ENCODE peak calls at places on chromosomes 16 and 17, in eight cellular contexts. T is heart left ventricle, N is K562, B is suprapubic skin, K is psoas muscle, J is SJCRH30, I is SK-N-SH, C is left lung. U is an unnamed sample.

GRCh38 chr17:21302711-21303425 is 18.4 kb downstream of the MAP2K3 start:
- DNase-seq in N (no peak), T (peak; percentile 24), J (peak; percentile 19), K (peak; percentile 17), B (peak; percentile 65), I (peak; percentile 52), C (no peak), U (no peak)

GRCh38 chr17:57016764-57017116 is 38.8 kb downstream of the SCPEP1 start:
- DNase-seq in B (no peak), C (no peak), I (no peak), K (no peak), J (no peak), N (no peak), T (no peak), U (no peak)

GRCh38 chr17:44191389-44191788 is 4.6 kb downstream of the TMUB2 start:
- DNase-seq in T (peak; percentile 16), B (no peak), K (no peak), J (no peak), N (no peak), I (no peak), C (no peak), U (no peak)

GRCh38 chr17:79666111-79666510 is 55.3 kb upstream of the RBFOX3 start:
- DNase-seq in I (no peak), K (no peak), N (no peak), J (no peak), C (no peak), B (peak; percentile 43), T (no peak), U (no peak)

GRCh38 chr16:80997139-80997798 is 9.4 kb downstream of the CMC2 start:
- DNase-seq in N (no peak), C (no peak), I (no peak), B (no peak), T (no peak), K (no peak), J (no peak), U (no peak)

GRCh38 chr16:79257958-79258490 is 342.5 kb downstream of the MAF start:
- DNase-seq in C (no peak), N (no peak), I (no peak), J (no peak), B (no peak), T (no peak), K (no peak), U (no peak)

GRCh38 chr17:13865650-13866049 is 203.7 kb upstream of the COX10 start:
- DNase-seq in K (no peak), N (no peak), B (no peak), I (no peak), J (peak; percentile 42), T (no peak), C (no peak), U (no peak)

GRCh38 chr17:70608193-70608592 is 438.9 kb downstream of the KCNJ2 start:
- DNase-seq in I (no peak), K (no peak), C (no peak), B (no peak), N (no peak), T (no peak), J (no peak), U (no peak)

GRCh38 chr17:61735807-61736206 is 127.5 kb downstream of the BRIP1 start:
- DNase-seq in C (no peak), I (no peak), J (no peak), K (no peak), N (no peak), T (no peak), B (no peak), U (no peak)

GRCh38 chr16:50260206-50261159 is 5.9 kb upstream of the ADCY7 start:
- DNase-seq in C (no peak), B (no peak), J (no peak), T (peak; percentile 12), N (no peak), K (no peak), I (no peak), U (no peak)

GRCh38 chr17:80761421-80761871 is 216.8 kb downstream of the RPTOR start:
- DNase-seq in C (peak; percentile 23), T (no peak), K (no peak), J (peak; percentile 50), N (no peak), I (no peak), B (no peak), U (no peak)

GRCh38 chr16:54938351-54939346 is 8.0 kb downstream of the IRX5 start:
- DNase-seq in B (peak; percentile 73), I (no peak), C (no peak), N (no peak), T (no peak), K (no peak), J (no peak), U (no peak)

GRCh38 chr17:76915840-76916510 is 47.8 kb downstream of the MGAT5B start:
- DNase-seq in N (no peak), I (no peak), K (no peak), C (no peak), B (no peak), T (no peak), J (no peak), U (no peak)

GRCh38 chr17:71392715-71393567 is 727.9 kb upstream of the SOX9 start:
- DNase-seq in T (no peak), K (no peak), C (no peak), J (no peak), N (no peak), B (no peak), I (no peak), U (no peak)

GRCh38 chr17:64982139-64982802 is 63.0 kb upstream of the LRRC37A3 start:
- DNase-seq in N (no peak), K (no peak), T (no peak), C (no peak), J (no peak), B (no peak), I (no peak), U (no peak)
- H3K9me3 ChIP-seq in N (no peaks in the 10 kb centered on the region), K (no peaks in the 10 kb centered on the region), T (no peaks in the 10 kb centered on the region), C (no peaks in the 10 kb centered on the region), J (no peaks in the 10 kb centered on the region), B (no peaks in the 10 kb centered on the region), I (no peaks in the 10 kb centered on the region), U (no peaks in the 10 kb centered on the region)

DNA sequence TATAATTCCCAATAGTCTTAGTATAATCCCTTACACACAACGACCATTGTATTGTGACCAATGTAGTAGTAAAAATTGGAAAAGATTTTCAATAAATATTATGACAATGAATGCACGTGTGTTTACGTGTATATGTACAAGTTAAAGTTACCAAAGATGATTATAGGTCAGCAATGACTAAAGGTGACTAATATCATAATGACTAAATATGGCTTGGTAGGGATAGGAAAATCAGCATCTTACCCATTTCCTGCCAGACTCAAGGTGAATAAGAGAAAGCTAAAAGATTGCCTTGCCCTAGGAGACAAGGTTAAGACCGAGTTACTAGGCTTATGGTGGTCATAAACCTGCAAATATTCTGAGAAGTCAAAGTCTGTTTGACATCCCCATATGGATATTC is 34.4 kb downstream of the CPD start:
- DNase-seq in C (no peak), N (no peak), I (no peak), B (no peak), T (no peak), J (no peak), K (no peak), U (no peak)
- H3K9me3 ChIP-seq in C (no peaks in the 10 kb centered on the region), N (no peaks in the 10 kb centered on the region), I (no peaks in the 10 kb centered on the region), B (no peaks in the 10 kb centered on the region), T (no peaks in the 10 kb centered on the region), J (peaks cover 9% of the 10 kb centered on the region), K (no peaks in the 10 kb centered on the region), U (no peaks in the 10 kb centered on the region)

GRCh38 chr17:26818736-26819135 is 475.2 kb upstream of the WSB1 start:
- DNase-seq in J (peak; percentile 8), B (no peak), T (no peak), K (no peak), N (no peak), I (no peak), C (no peak), U (no peak)
- H3K9me3 ChIP-seq in J (no peaks in the 10 kb centered on the region), B (peaks cover 55% of the 10 kb centered on the region), T (peaks cover 97% of the 10 kb centered on the region), K (peaks cover 55% of the 10 kb centered on the region), N (no peaks in the 10 kb centered on the region), I (peaks cover 8% of the 10 kb centered on the region), C (peaks cover 6% of the 10 kb centered on the region), U (no peaks in the 10 kb centered on the region)

DNA sequence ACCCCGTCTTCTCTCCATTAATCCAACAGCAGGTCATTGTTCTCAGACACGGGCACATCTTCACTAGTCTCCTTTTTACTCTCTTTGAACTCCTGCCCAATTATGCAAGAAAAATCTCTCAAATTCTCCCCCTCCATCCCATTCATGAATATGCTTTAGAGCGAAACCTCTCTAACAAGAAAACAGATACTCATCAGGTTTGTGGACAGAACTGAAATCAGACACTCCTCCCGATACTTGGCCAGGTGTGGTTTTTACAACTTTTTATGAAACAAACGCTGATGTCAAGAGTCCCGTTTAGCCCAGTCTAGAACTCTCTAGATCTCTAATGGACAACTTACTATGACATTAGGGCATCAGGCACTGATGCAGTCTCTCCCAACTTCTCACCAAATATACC is 40.9 kb downstream of the PIK3R5 start:
- DNase-seq in C (no peak), T (no peak), K (no peak), J (no peak), B (no peak), N (no peak), I (no peak), U (no peak)
- H3K9me3 ChIP-seq in C (no peaks in the 10 kb centered on the region), T (peaks cover 32% of the 10 kb centered on the region), K (peaks cover 18% of the 10 kb centered on the region), J (no peaks in the 10 kb centered on the region), B (peaks cover 24% of the 10 kb centered on the region), N (peaks cover 1% of the 10 kb centered on the region), I (peaks cover 14% of the 10 kb centered on the region), U (no peaks in the 10 kb centered on the region)

GRCh38 chr16:3408561-3409197 is 7.7 kb downstream of the ZNF174 start:
- DNase-seq in N (no peak), J (no peak), C (no peak), B (no peak), I (no peak), T (no peak), K (no peak), U (no peak)
- H3K9me3 ChIP-seq in N (peaks cover 33% of the 10 kb centered on the region), J (peaks cover 8% of the 10 kb centered on the region), C (peaks cover 19% of the 10 kb centered on the region), B (peaks cover 59% of the 10 kb centered on the region), I (peaks cover 37% of the 10 kb centered on the region), T (peaks cover 100% of the 10 kb centered on the region), K (peaks cover 79% of the 10 kb centered on the region), U (peaks cover 10% of the 10 kb centered on the region)